ENCODE peak calls at places on chromosomes 7 and 10, in five cellular contexts. E is GM23338, D is GM23248, B is PC-3, O is SK-N-SH. X is an unnamed sample.

GRCh38 chr10:62036186-62037081 is 134.9 kb downstream of the ARID5B start:
- DNase-seq in E (peak; percentile 35), D (no peak), B (peak; percentile 63), O (no peak), X (peak; percentile 12)

GRCh38 chr10:111128331-111129167 is 51.7 kb downstream of the ADRA2A start:
- DNase-seq in D (peak; percentile 87), O (no peak), E (no peak), B (peak; percentile 39), X (no peak)

GRCh38 chr10:57168703-57169240 is 807.7 kb upstream of the ZWINT start:
- DNase-seq in E (no peak), B (peak; percentile 8), O (no peak), D (no peak), X (no peak)

GRCh38 chr10:49082767-49083166 is 32.6 kb downstream of the VSTM4 start:
- DNase-seq in B (no peak), E (no peak), D (no peak), O (no peak), X (peak; percentile 27)

GRCh38 chr7:14542624-14543023 is 359.9 kb downstream of the DGKB start:
- DNase-seq in O (peak; percentile 6), D (no peak), E (no peak), B (no peak), X (no peak)

GRCh38 chr7:142636751-142637150 is 112.5 kb upstream of the PRSS1 start:
- DNase-seq in O (no peak), E (no peak), D (no peak), B (no peak), X (no peak)

GRCh38 chr10:46541017-46541661 is 15.3 kb downstream of the GPRIN2 start:
- DNase-seq in E (peak; percentile 89), B (no peak), D (peak; percentile 36), O (peak; percentile 84), X (peak; percentile 90)

GRCh38 chr7:78901566-78901965 is 551.9 kb downstream of the MAGI2 start:
- DNase-seq in E (no peak), B (no peak), D (no peak), O (no peak), X (no peak)

GRCh38 chr10:9786101-9786500 is 1231.6 kb upstream of the CELF2 start:
- DNase-seq in O (no peak), D (peak; percentile 63), E (no peak), B (no peak), X (no peak)

GRCh38 chr10:70193391-70193844 is 23.1 kb upstream of the SAR1A start:
- DNase-seq in O (no peak), D (peak; percentile 46), B (no peak), E (no peak), X (no peak)
- H3F3A ChIP-seq in O (peaks cover 29% of the 10 kb centered on the region), D (peaks cover 52% of the 10 kb centered on the region), B (no peaks in the 10 kb centered on the region), E (no peaks in the 10 kb centered on the region), X (no peaks in the 10 kb centered on the region)

DNA sequence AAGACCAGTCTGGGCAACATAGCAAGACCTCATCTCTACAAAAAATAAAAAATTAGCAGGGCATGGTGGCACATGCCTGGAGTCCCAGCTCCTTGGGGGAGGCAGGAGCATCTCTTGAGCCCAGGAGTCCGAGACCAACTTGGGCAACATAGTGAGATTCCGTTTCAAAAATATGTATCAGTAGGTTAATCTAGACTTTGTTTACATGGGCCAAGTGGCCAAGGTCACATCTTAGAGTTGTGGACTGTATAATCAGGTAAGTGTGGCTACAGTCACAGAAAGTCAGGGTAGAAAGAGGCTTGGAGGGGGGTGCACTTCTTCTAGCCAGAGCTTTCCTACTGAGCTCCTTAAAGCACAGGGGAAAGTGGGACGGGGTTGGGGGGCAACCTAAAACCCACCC is 174.4 kb downstream of the CUX1 start:
- DNase-seq in E (no peak), B (no peak), D (no peak), O (no peak), X (no peak)
- H3F3A ChIP-seq in E (no peaks in the 10 kb centered on the region), B (no peaks in the 10 kb centered on the region), D (no peaks in the 10 kb centered on the region), O (no peaks in the 10 kb centered on the region), X (no peaks in the 10 kb centered on the region)

GRCh38 chr7:35725280-35725680 is 30.3 kb upstream of the HERPUD2 start:
- DNase-seq in B (no peak), O (no peak), E (peak; percentile 27), D (no peak), X (no peak)
- H3F3A ChIP-seq in B (no peaks in the 10 kb centered on the region), O (no peaks in the 10 kb centered on the region), E (no peaks in the 10 kb centered on the region), D (no peaks in the 10 kb centered on the region), X (no peaks in the 10 kb centered on the region)

GRCh38 chr7:43649755-43650274 is 66.9 kb downstream of the STK17A start:
- DNase-seq in E (no peak), B (peak; percentile 92), O (no peak), D (no peak), X (no peak)
- H3F3A ChIP-seq in E (peaks cover 5% of the 10 kb centered on the region), B (peaks cover 23% of the 10 kb centered on the region), O (peaks cover 62% of the 10 kb centered on the region), D (peaks cover 61% of the 10 kb centered on the region), X (peaks cover 11% of the 10 kb centered on the region)

GRCh38 chr7:5426226-5426475 is 2.5 kb upstream of the TNRC18 start:
- DNase-seq in B (peak; percentile 60), E (no peak), O (no peak), D (peak; percentile 91), X (no peak)
- H3F3A ChIP-seq in B (no peaks in the 10 kb centered on the region), E (peaks cover 26% of the 10 kb centered on the region), O (peaks cover 40% of the 10 kb centered on the region), D (peaks cover 9% of the 10 kb centered on the region), X (peaks cover 64% of the 10 kb centered on the region)

X was measured in neural progenitor cell.